ENCODE peak calls at places on chromosome 4, in six cellular contexts. J is aorta, X is bronchial epithelial cell, B is neural progenitor cell, R is cardiac muscle cell, Q is BJ. V is an unnamed sample. For H3K36me3, the result is how much of the 10 kb centered on the place peaks cover.

GRCh38 chr4:1091561-1091995 is 21.8 kb downstream of the RNF212 start:
- DNase-seq in Q (no peak), R (no peak), B (no peak), J (no peak), X (no peak), V (no peak)

GRCh38 chr4:152063301-152064235 is 302.8 kb upstream of the GATB start:
- DNase-seq in Q (no peak), X (peak), R (no peak), B (no peak), J (no peak), V (no peak)

GRCh38 chr4:133618963-133619362 is 469.9 kb downstream of the PCDH10 start:
- DNase-seq in B (no peak), X (no peak), J (no peak), R (peak), Q (no peak), V (no peak)

GRCh38 chr4:98625399-98625798 is 33.0 kb downstream of the TSPAN5 start:
- DNase-seq in B (no peak), R (no peak), X (peak), J (no peak), Q (no peak), V (no peak)

GRCh38 chr4:25810016-25810415 is 52.8 kb downstream of the SEL1L3 start:
- DNase-seq in R (no peak), B (no peak), Q (no peak), X (no peak), J (no peak), V (no peak)

GRCh38 chr4:138540056-138540800 is 298.1 kb upstream of the SLC7A11 start:
- DNase-seq in J (no peak), X (peak), R (no peak), Q (no peak), B (no peak), V (no peak)

GRCh38 chr4:79682161-79682560 is 274.1 kb upstream of the GK2 start:
- DNase-seq in J (no peak), Q (no peak), R (no peak), B (no peak), X (peak), V (no peak)

GRCh38 chr4:53306729-53307128 is 59.1 kb downstream of the SCFD2 start:
- DNase-seq in Q (peak), R (peak), J (no peak), X (no peak), B (no peak), V (no peak)

GRCh38 chr4:7909966-7910720 is 29.5 kb downstream of the AFAP1 start:
- DNase-seq in R (peak), X (peak), Q (no peak), B (peak), J (no peak), V (no peak)

GRCh38 chr4:114535725-114536124 is 62.9 kb upstream of the UGT8 start:
- DNase-seq in B (peak), J (no peak), Q (no peak), X (peak), R (no peak), V (peak)

GRCh38 chr4:38678078-38678477 is 14.1 kb downstream of the KLF3 start:
- DNase-seq in J (no peak), R (peak), Q (peak), X (no peak), B (no peak), V (no peak)

GRCh38 chr4:18458465-18458864 is 436.9 kb upstream of the LCORL start:
- DNase-seq in B (no peak), X (no peak), J (no peak), R (no peak), Q (no peak), V (no peak)

GRCh38 chr4:158934996-158935669 is 166.3 kb downstream of the FNIP2 start:
- DNase-seq in X (no peak), R (no peak), Q (no peak), B (peak), J (no peak), V (no peak)

GRCh38 chr4:141645611-141646340 is 9.4 kb downstream of the IL15 start:
- DNase-seq in J (no peak), Q (peak), X (peak), R (peak), B (no peak), V (no peak)

GRCh38 chr4:83170952-83171399 is 56.4 kb upstream of the PLAC8 start:
- DNase-seq in J (no peak), Q (no peak), R (no peak), X (peak), B (no peak), V (no peak)

GRCh38 chr4:114200026-114200425 is 220.6 kb upstream of the ARSJ start:
- DNase-seq in X (no peak), J (no peak), Q (no peak), B (no peak), R (no peak), V (no peak)

GRCh38 chr4:57077550-57078311 is 32.5 kb downstream of the IGFBP7 start:
- DNase-seq in Q (no peak), B (no peak), R (peak), X (peak), J (no peak), V (no peak)

GRCh38 chr4:147195386-147195785 is 249.7 kb upstream of the TTC29 start:
- DNase-seq in X (no peak), J (no peak), R (no peak), Q (no peak), B (no peak), V (no peak)

DNA sequence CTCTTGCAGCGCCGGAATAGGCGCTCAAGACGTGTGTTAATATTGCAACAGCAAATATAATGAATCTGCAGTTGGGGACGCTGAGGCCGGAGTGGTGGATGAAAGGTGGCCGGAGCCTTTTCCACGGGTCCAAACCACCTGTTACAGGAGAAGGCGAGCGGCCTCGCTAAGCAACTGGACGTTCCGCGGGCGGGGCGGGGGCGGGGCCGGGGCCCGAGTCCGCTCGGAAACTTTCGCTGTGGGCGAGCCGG is 325 bp upstream of the WFS1 start:
- DNase-seq in B (no peak), Q (no peak), X (no peak), J (no peak), R (no peak), V (no peak)
- H3K4me3 ChIP-seq in B (peak), Q (peak), X (peak), J (no peak), R (peak), V (peak)

GRCh38 chr4:162245051-162245450 is 81.3 kb upstream of the FSTL5 start:
- DNase-seq in J (no peak), Q (no peak), B (no peak), R (no peak), X (no peak), V (no peak)
- H3K36me3 ChIP-seq in J (under half), Q (under half), B (under half), R (under half), X (under half), V (under half)

DNA sequence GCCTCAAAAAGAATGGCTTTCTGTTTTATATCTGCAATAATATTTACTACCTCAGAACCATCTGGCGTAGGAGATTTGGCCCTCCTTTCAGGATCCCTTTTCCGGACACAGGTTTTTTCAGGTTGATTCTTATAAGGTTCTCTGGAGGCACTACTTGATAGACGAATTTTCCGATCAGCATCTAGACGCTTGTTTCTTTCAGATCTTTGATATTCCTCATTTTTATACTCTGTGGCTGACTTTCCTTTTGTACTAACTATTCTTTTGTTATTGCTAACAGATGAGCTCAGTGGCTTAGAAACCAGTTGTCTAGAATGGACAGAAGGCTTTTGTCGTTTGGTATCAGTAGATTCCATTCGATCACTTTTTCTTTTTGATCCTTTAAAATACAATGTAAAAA is 12.4 kb downstream of the YTHDC1 start:
- DNase-seq in X (no peak), Q (no peak), R (no peak), J (no peak), B (no peak), V (peak)
- H3K4me3 ChIP-seq in X (no peak), Q (no peak), R (no peak), J (no peak), B (no peak), V (no peak)

GRCh38 chr4:2783790-2784189 is 9.1 kb upstream of the SH3BP2 start:
- DNase-seq in X (no peak), Q (no peak), R (no peak), B (no peak), J (no peak), V (no peak)
- H3K36me3 ChIP-seq in X (under half), Q (under half), R (under half), B (under half), J (under half), V (under half)

DNA sequence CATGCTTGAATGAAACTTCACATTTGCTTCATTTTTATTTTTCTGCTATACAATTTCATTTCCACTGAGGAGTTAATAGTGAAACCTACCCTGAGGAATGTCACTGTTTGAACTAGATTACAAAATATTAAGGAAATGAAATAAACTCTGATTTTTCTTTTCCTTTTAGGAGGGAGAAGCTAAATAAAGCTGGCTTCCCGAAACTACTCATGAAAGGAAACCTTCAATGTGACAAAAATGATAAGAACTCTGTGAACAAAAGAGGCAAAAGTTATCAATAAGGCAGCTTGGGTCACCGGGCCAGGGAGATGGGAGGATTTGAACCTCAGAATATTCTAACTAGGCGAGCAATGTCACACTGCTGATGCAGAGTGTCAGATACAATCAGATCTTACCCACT is 185.2 kb downstream of the APBB2 start:
- DNase-seq in J (no peak), R (no peak), Q (no peak), B (no peak), X (no peak), V (no peak)
- H3K4me3 ChIP-seq in J (no peak), R (no peak), Q (no peak), B (no peak), X (no peak), V (no peak)

DNA sequence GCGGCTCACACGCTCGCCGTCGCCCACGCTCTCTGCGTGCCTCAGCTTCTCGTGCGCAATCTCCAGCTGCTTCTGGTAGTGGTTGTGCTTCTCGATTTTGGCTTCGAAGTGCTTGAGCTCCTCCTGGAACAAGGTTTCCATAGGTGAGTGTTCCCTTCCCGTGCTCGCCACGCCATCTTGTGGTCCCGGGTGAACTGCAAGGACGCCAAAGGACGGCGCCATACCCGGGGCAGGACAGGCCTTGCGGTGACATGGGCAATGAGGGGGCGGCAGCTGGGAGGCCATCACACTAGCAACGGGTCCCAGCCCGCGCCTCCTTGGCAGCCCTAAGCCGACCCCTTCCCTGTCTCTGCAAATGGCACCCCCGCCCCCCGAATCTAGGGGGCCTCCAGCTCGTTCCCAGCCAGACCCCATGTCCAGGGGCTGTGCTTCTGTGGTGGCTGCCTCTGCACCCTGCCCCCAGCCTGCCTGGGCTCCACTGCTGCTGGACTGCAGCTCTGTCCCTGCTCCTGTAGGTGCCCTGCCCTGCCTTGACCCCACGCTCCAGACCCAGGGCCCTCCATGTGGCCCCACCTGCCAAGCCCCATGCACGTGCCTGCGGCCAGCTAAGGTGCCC is 17.3 kb downstream of the LRPAP1 start:
- DNase-seq in J (peak), Q (no peak), R (no peak), B (peak), X (no peak), V (no peak)
- H3K36me3 ChIP-seq in J (under half), Q (half or more), R (under half), B (under half), X (under half), V (half or more)

DNA sequence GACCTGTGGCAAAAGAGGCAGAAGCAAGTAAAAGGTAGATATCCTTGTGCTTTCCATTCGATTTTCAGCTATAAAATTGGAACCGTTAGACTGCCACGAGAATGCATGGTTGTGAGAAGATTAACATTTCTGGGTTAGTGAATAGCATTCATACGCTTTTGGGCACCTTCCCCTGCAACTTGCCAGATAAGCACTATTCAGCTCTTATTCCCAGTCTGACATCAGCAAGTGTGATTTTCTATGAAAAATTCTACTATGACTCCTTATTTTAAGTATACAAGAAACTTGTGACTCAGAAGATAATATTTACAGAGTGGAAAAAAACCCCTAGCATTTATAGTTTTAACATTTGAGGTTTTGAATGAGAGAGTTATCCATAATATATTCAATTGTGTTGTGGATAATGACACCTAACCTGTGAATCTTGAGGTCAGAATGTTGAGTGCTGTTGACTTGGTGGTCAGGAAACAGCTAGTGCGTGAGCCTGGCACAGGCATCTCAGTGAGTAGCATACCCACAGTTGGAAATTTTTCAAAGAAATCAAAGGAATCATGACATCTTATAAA is 3.9 kb downstream of the FGB start:
- DNase-seq in J (no peak), B (no peak), Q (no peak), X (peak), R (no peak), V (no peak)
- H3K4me3 ChIP-seq in J (no peak), B (no peak), Q (no peak), X (no peak), R (no peak), V (no peak)

GRCh38 chr4:108624263-108625056 is 4.1 kb downstream of the RPL34 start:
- DNase-seq in X (no peak), R (no peak), Q (no peak), J (no peak), B (no peak), V (no peak)

GRCh38 chr4:108628411-108628810 is 8.0 kb downstream of the RPL34 start:
- DNase-seq in J (no peak), Q (no peak), R (peak), X (no peak), B (no peak), V (no peak)

GRCh38 chr4:108622022-108622421 is 1.6 kb downstream of the RPL34 start:
- DNase-seq in X (no peak), R (no peak), B (no peak), J (no peak), Q (no peak), V (no peak)

GRCh38 chr4:108622828-108623227 is 2.5 kb downstream of the RPL34 start:
- DNase-seq in J (no peak), Q (no peak), R (no peak), X (no peak), B (no peak), V (no peak)

GRCh38 chr4:108626056-108626455 is 5.7 kb downstream of the RPL34 start:
- DNase-seq in Q (no peak), R (no peak), J (no peak), X (no peak), B (no peak), V (no peak)
- H3K36me3 ChIP-seq in Q (under half), R (half or more), J (under half), X (under half), B (under half), V (half or more)